ENCODE peak calls at places on chromosomes 7 and 10, in seven cellular contexts. K is body of pancreas, F is colonic mucosa, N is astrocyte, E is psoas muscle, H is AG04450, J is fibroblast of pulmonary artery. P is an unnamed sample.

GRCh38 chr7:24981544-24981951 is 1.6 kb upstream of the OSBPL3 start:
- DNase-seq in F (peak; percentile 69), E (peak; percentile 35), K (peak; percentile 61), J (peak; percentile 47), H (no peak), N (peak; percentile 70), P (peak; percentile 62)

GRCh38 chr10:85795460-85795859 is 571.1 kb downstream of the GRID1 start:
- DNase-seq in N (no peak), F (no peak), E (no peak), K (no peak), J (no peak), H (no peak), P (no peak)

GRCh38 chr10:77073066-77073960 is 564.3 kb downstream of the KCNMA1 start:
- DNase-seq in J (peak; percentile 39), N (no peak), K (peak; percentile 27), H (no peak), E (peak; percentile 38), F (no peak), P (no peak)

GRCh38 chr7:104956753-104957450 is 57.1 kb upstream of the KMT2E start:
- DNase-seq in J (peak; percentile 67), K (no peak), N (peak; percentile 95), F (no peak), H (peak; percentile 81), E (no peak), P (no peak)

GRCh38 chr10:122852261-122852660 is 6.6 kb upstream of the CUZD1 start:
- DNase-seq in E (no peak), K (no peak), F (no peak), J (peak; percentile 26), H (no peak), N (peak; percentile 42), P (no peak)

GRCh38 chr7:137981175-137981574 is 20.7 kb downstream of the CREB3L2 start:
- DNase-seq in N (peak; percentile 33), E (no peak), H (no peak), J (no peak), K (no peak), F (no peak), P (no peak)

GRCh38 chr7:156764016-156764669 is 123.6 kb downstream of the RNF32 start:
- DNase-seq in J (peak; percentile 85), K (peak; percentile 83), F (peak; percentile 68), N (peak; percentile 64), H (peak; percentile 51), E (peak; percentile 34), P (peak; percentile 82)

GRCh38 chr7:159061674-159062212 is 82.9 kb downstream of the VIPR2 start:
- DNase-seq in F (no peak), N (no peak), J (no peak), E (no peak), H (no peak), K (no peak), P (no peak)

GRCh38 chr7:48426331-48426965 is 255.2 kb downstream of the ABCA13 start:
- DNase-seq in K (no peak), J (no peak), H (no peak), F (no peak), N (no peak), E (no peak), P (no peak)

GRCh38 chr7:45000096-45001032 is at the start of gene CCM2:
- DNase-seq in E (peak; percentile 74), N (peak; percentile 36), J (peak; percentile 51), F (peak; percentile 40), K (peak; percentile 48), H (no peak), P (peak; percentile 43)

GRCh38 chr7:48938539-48938938 is 14.2 kb downstream of the CDC14C start:
- DNase-seq in F (no peak), J (peak; percentile 40), E (no peak), H (no peak), N (peak; percentile 82), K (no peak), P (no peak)

GRCh38 chr7:44631458-44632115 is 25.2 kb downstream of the OGDH start:
- DNase-seq in F (no peak), H (no peak), J (peak; percentile 54), K (no peak), N (peak; percentile 19), E (no peak), P (no peak)

GRCh38 chr7:28804990-28805389 is 153.1 kb downstream of the TRIL start:
- DNase-seq in N (peak; percentile 94), E (no peak), J (peak; percentile 88), F (no peak), H (peak; percentile 56), K (no peak), P (no peak)

GRCh38 chr7:111089822-111090426 is 1.0 kb upstream of the LRRN3 start:
- DNase-seq in N (no peak), H (no peak), J (peak; percentile 74), K (no peak), E (no peak), F (no peak), P (no peak)

GRCh38 chr10:118276203-118276602 is 65.9 kb downstream of the FAM204A start:
- DNase-seq in H (no peak), N (no peak), J (no peak), K (no peak), F (no peak), E (no peak), P (no peak)

GRCh38 chr10:7408494-7409044 is 2.3 kb downstream of the SFMBT2 start:
- DNase-seq in J (peak; percentile 42), E (peak; percentile 64), K (peak; percentile 56), F (peak; percentile 47), H (no peak), N (no peak), P (peak; percentile 49)

GRCh38 chr10:75703191-75703861 is 271.9 kb downstream of the LRMDA start:
- DNase-seq in J (no peak), H (no peak), N (no peak), F (no peak), E (no peak), K (no peak), P (no peak)
- H3K4me3 ChIP-seq in J (no peak overlapping the region), H (no peak overlapping the region), N (no peak overlapping the region), F (no peak overlapping the region), E (no peak overlapping the region), K (no peak overlapping the region), P (no peak overlapping the region)

GRCh38 chr7:94906035-94906796 is 1.2 kb upstream of the PPP1R9A start:
- DNase-seq in F (no peak), N (no peak), H (no peak), E (no peak), J (peak; percentile 20), K (no peak), P (no peak)
- H3K4me3 ChIP-seq in F (no peak overlapping the region), N (no peak overlapping the region), H (no peak overlapping the region), E (no peak overlapping the region), J (no peak overlapping the region), K (no peak overlapping the region), P (no peak overlapping the region)

GRCh38 chr7:37032258-37032601 is 307.9 kb upstream of the AOAH start:
- DNase-seq in E (no peak), K (no peak), N (no peak), F (no peak), H (no peak), J (no peak), P (no peak)
- H3K4me3 ChIP-seq in E (no peak overlapping the region), K (no peak overlapping the region), N (peak overlapping the region; percentile 10), F (no peak overlapping the region), H (no peak overlapping the region), J (no peak overlapping the region), P (no peak overlapping the region)

GRCh38 chr10:72612203-72612826 is 13.6 kb downstream of the MICU1 start:
- DNase-seq in K (no peak), E (no peak), J (peak; percentile 30), N (no peak), F (no peak), H (no peak), P (no peak)
- H3K4me3 ChIP-seq in K (no peak overlapping the region), E (peak overlapping the region; percentile 36), J (peak overlapping the region; percentile 15), N (no peak overlapping the region), F (no peak overlapping the region), H (no peak overlapping the region), P (peak overlapping the region; percentile 31)